ENCODE peak calls at places on chromosomes 6 and 20, in seven cellular contexts. One of them, this sample, is unnamed.

GRCh38 chr20:31839782-31840487 is 5.5 kb downstream of the FOXS1 start:
- DNase-seq in fibroblast of lung: no peak
- DNase-seq in fibroblast of mammary gland: peak; percentile 14
- DNase-seq in A549: no peak
- DNase-seq in stomach: no peak
- DNase-seq in cardiac fibroblast: peak; percentile 43
- DNase-seq in progenitor cell of endocrine pancreas: no peak
- DNase-seq in this sample: no peak

GRCh38 chr20:40489886-40490285 is 199.2 kb downstream of the MAFB start:
- DNase-seq in fibroblast of lung: no peak
- DNase-seq in fibroblast of mammary gland: peak; percentile 50
- DNase-seq in cardiac fibroblast: peak; percentile 74
- DNase-seq in A549: no peak
- DNase-seq in progenitor cell of endocrine pancreas: no peak
- DNase-seq in stomach: no peak
- DNase-seq in this sample: peak; percentile 35

GRCh38 chr20:16864958-16865357 is 116.8 kb downstream of the OTOR start:
- DNase-seq in stomach: no peak
- DNase-seq in cardiac fibroblast: no peak
- DNase-seq in fibroblast of lung: no peak
- DNase-seq in A549: no peak
- DNase-seq in fibroblast of mammary gland: no peak
- DNase-seq in progenitor cell of endocrine pancreas: no peak
- DNase-seq in this sample: no peak

GRCh38 chr20:40535816-40536215 is 153.2 kb downstream of the MAFB start:
- DNase-seq in progenitor cell of endocrine pancreas: no peak
- DNase-seq in cardiac fibroblast: no peak
- DNase-seq in A549: no peak
- DNase-seq in stomach: no peak
- DNase-seq in fibroblast of lung: no peak
- DNase-seq in fibroblast of mammary gland: peak; percentile 28
- DNase-seq in this sample: no peak

GRCh38 chr20:36035720-36036119 is 67.3 kb downstream of the CNBD2 start:
- DNase-seq in fibroblast of mammary gland: peak; percentile 17
- DNase-seq in A549: no peak
- DNase-seq in stomach: no peak
- DNase-seq in fibroblast of lung: no peak
- DNase-seq in cardiac fibroblast: no peak
- DNase-seq in progenitor cell of endocrine pancreas: no peak
- DNase-seq in this sample: peak; percentile 26

GRCh38 chr6:43436577-43437282 is 9.4 kb downstream of the ABCC10 start:
- DNase-seq in cardiac fibroblast: peak; percentile 88
- DNase-seq in stomach: peak; percentile 50
- DNase-seq in fibroblast of lung: peak; percentile 96
- DNase-seq in A549: peak; percentile 48
- DNase-seq in progenitor cell of endocrine pancreas: no peak
- DNase-seq in fibroblast of mammary gland: peak; percentile 86
- DNase-seq in this sample: peak; percentile 89

GRCh38 chr20:63736893-63737689 is 627 bp downstream of the LIME1 start:
- DNase-seq in fibroblast of lung: no peak
- DNase-seq in progenitor cell of endocrine pancreas: no peak
- DNase-seq in A549: no peak
- DNase-seq in fibroblast of mammary gland: no peak
- DNase-seq in stomach: no peak
- DNase-seq in cardiac fibroblast: no peak
- DNase-seq in this sample: no peak

GRCh38 chr6:137819740-137820139 is 47.3 kb upstream of the TNFAIP3 start:
- DNase-seq in stomach: no peak
- DNase-seq in A549: no peak
- DNase-seq in fibroblast of mammary gland: no peak
- DNase-seq in cardiac fibroblast: peak; percentile 41
- DNase-seq in fibroblast of lung: no peak
- DNase-seq in progenitor cell of endocrine pancreas: no peak
- DNase-seq in this sample: no peak

GRCh38 chr6:39051399-39052122 is 3.0 kb downstream of the GLP1R start:
- DNase-seq in A549: no peak
- DNase-seq in cardiac fibroblast: no peak
- DNase-seq in progenitor cell of endocrine pancreas: no peak
- DNase-seq in fibroblast of lung: no peak
- DNase-seq in stomach: no peak
- DNase-seq in fibroblast of mammary gland: no peak
- DNase-seq in this sample: peak; percentile 78

GRCh38 chr20:54017846-54018245 is 52.5 kb downstream of the BCAS1 start:
- DNase-seq in A549: no peak
- DNase-seq in cardiac fibroblast: no peak
- DNase-seq in stomach: no peak
- DNase-seq in fibroblast of mammary gland: no peak
- DNase-seq in progenitor cell of endocrine pancreas: no peak
- DNase-seq in fibroblast of lung: no peak
- DNase-seq in this sample: no peak

GRCh38 chr6:131136021-131136847 is 967 bp downstream of the AKAP7 start:
- DNase-seq in progenitor cell of endocrine pancreas: no peak
- DNase-seq in stomach: no peak
- DNase-seq in fibroblast of mammary gland: peak; percentile 62
- DNase-seq in cardiac fibroblast: peak; percentile 62
- DNase-seq in A549: peak; percentile 18
- DNase-seq in fibroblast of lung: peak; percentile 67
- DNase-seq in this sample: no peak

GRCh38 chr6:35044771-35045275 is 96.3 kb downstream of the TCP11 start:
- DNase-seq in cardiac fibroblast: peak; percentile 61
- DNase-seq in A549: no peak
- DNase-seq in fibroblast of mammary gland: peak; percentile 38
- DNase-seq in progenitor cell of endocrine pancreas: no peak
- DNase-seq in stomach: no peak
- DNase-seq in fibroblast of lung: no peak
- DNase-seq in this sample: no peak

GRCh38 chr6:52552278-52552643 is 24.6 kb downstream of the TRAM2 start:
- DNase-seq in stomach: no peak
- DNase-seq in progenitor cell of endocrine pancreas: no peak
- DNase-seq in A549: no peak
- DNase-seq in fibroblast of lung: no peak
- DNase-seq in cardiac fibroblast: no peak
- DNase-seq in fibroblast of mammary gland: no peak
- DNase-seq in this sample: no peak

GRCh38 chr20:63735859-63736718 is at the start of gene LIME1:
- DNase-seq in cardiac fibroblast: no peak
- DNase-seq in progenitor cell of endocrine pancreas: no peak
- DNase-seq in fibroblast of lung: no peak
- DNase-seq in stomach: peak; percentile 71
- DNase-seq in fibroblast of mammary gland: no peak
- DNase-seq in A549: no peak
- DNase-seq in this sample: no peak

GRCh38 chr6:32169211-32169610 is 4.8 kb downstream of the EGFL8 start:
- DNase-seq in A549: no peak
- DNase-seq in stomach: no peak
- DNase-seq in cardiac fibroblast: no peak
- DNase-seq in fibroblast of lung: no peak
- DNase-seq in fibroblast of mammary gland: no peak
- DNase-seq in progenitor cell of endocrine pancreas: no peak
- DNase-seq in this sample: no peak

GRCh38 chr6:159983641-159984080 is 14.8 kb downstream of the IGF2R start:
- DNase-seq in fibroblast of mammary gland: peak; percentile 42
- DNase-seq in fibroblast of lung: no peak
- DNase-seq in stomach: no peak
- DNase-seq in A549: no peak
- DNase-seq in progenitor cell of endocrine pancreas: no peak
- DNase-seq in cardiac fibroblast: no peak
- DNase-seq in this sample: no peak

GRCh38 chr20:51767867-51768758 is at the start of gene ATP9A:
- DNase-seq in fibroblast of mammary gland: no peak
- DNase-seq in progenitor cell of endocrine pancreas: peak; percentile 19
- DNase-seq in cardiac fibroblast: peak; percentile 19
- DNase-seq in A549: no peak
- DNase-seq in fibroblast of lung: peak; percentile 21
- DNase-seq in stomach: peak; percentile 45
- DNase-seq in this sample: peak; percentile 53

GRCh38 chr20:5844063-5844681 is 94.0 kb downstream of the SHLD1 start:
- DNase-seq in fibroblast of lung: peak; percentile 33
- DNase-seq in stomach: no peak
- DNase-seq in fibroblast of mammary gland: peak; percentile 73
- DNase-seq in cardiac fibroblast: peak; percentile 31
- DNase-seq in progenitor cell of endocrine pancreas: no peak
- DNase-seq in A549: peak; percentile 96
- DNase-seq in this sample: no peak

DNA sequence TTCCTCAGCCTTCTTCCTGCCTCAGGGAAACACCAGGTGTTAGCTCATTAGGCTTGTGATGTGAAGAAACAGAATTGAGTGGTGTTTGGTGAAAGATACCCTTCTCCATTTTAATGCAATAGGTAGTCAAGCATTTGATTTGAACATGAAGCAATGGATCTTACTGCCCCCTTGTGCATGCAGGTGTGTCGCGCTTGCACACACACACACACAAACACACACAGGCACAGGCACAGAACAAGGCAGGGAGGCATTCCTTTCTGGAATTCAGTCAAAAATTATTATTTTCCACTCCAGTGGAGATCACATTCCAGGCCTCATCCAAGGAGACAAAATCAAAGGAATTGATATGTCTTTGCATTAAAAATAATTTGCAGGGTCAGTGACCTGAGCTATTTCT is 667.0 kb upstream of the MARCKS start:
- DNase-seq in fibroblast of mammary gland: peak; percentile 23
- DNase-seq in stomach: no peak
- DNase-seq in fibroblast of lung: peak; percentile 11
- DNase-seq in cardiac fibroblast: no peak
- DNase-seq in progenitor cell of endocrine pancreas: no peak
- DNase-seq in A549: no peak
- DNase-seq in this sample: no peak
- TF ChIP-seq CTCF in fibroblast of mammary gland: peak; percentile 27
- TF ChIP-seq CTCF in stomach: no peak
- TF ChIP-seq CTCF in fibroblast of lung: no peak
- TF ChIP-seq CTCF in cardiac fibroblast: peak; percentile 2
- TF ChIP-seq CTCF in progenitor cell of endocrine pancreas: no peak
- TF ChIP-seq CTCF in A549: no peak
- TF ChIP-seq CTCF in this sample: no peak

DNA sequence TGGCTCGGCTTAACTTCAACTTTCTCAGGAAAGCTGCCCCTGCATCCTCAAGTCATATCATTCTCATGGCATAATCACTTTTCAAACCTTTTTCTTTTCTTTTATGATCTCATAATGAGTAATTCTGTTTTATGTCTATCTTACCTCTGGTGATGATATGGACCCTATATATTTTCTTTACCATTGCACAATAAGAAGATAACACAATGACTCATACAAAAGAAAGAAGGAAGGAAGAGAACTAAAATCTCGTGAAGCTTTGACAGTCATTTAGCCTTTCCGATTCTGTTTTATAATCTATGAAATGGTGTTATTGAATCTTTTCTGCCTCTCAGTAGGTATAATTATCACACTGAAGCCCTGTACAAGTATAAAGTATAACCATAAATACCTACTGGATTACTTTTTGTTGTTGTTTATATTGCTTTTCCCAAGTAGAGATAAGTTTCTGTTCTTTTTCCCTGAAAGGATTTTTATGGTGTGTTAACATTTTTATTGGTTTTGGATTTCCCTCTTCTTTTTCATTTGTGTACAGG is 300.8 kb downstream of the LAMA2 start:
- DNase-seq in fibroblast of lung: peak; percentile 50
- DNase-seq in cardiac fibroblast: peak; percentile 64
- DNase-seq in stomach: no peak
- DNase-seq in progenitor cell of endocrine pancreas: no peak
- DNase-seq in A549: no peak
- DNase-seq in fibroblast of mammary gland: peak; percentile 61
- DNase-seq in this sample: no peak
- TF ChIP-seq CTCF in fibroblast of lung: no peak
- TF ChIP-seq CTCF in cardiac fibroblast: no peak
- TF ChIP-seq CTCF in stomach: no peak
- TF ChIP-seq CTCF in progenitor cell of endocrine pancreas: no peak
- TF ChIP-seq CTCF in A549: no peak
- TF ChIP-seq CTCF in fibroblast of mammary gland: no peak
- TF ChIP-seq CTCF in this sample: no peak

DNA sequence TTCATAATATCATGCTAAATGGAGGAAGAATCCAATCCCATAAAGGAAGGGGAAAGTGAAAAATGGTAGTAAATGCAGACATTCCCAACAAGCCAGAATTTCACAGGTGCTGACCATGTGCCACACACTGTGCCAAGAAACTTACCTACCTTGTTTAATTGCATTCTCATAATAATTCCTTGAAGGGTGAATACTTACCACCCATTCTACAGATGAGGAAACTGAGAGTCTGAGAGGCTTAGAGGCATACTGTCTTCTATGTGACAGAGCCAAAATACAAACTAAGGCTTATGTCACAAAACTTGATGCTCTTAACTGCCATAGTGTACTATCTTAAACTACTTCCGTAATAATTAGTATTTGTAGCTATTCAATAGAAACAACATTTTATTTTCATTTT is 454.7 kb downstream of the UTRN start:
- DNase-seq in cardiac fibroblast: no peak
- DNase-seq in fibroblast of lung: no peak
- DNase-seq in A549: no peak
- DNase-seq in stomach: no peak
- DNase-seq in fibroblast of mammary gland: no peak
- DNase-seq in progenitor cell of endocrine pancreas: no peak
- DNase-seq in this sample: no peak
- TF ChIP-seq CTCF in cardiac fibroblast: no peak
- TF ChIP-seq CTCF in fibroblast of lung: no peak
- TF ChIP-seq CTCF in A549: no peak
- TF ChIP-seq CTCF in stomach: no peak
- TF ChIP-seq CTCF in fibroblast of mammary gland: no peak
- TF ChIP-seq CTCF in progenitor cell of endocrine pancreas: no peak
- TF ChIP-seq CTCF in this sample: no peak

GRCh38 chr20:62336775-62337557 is 30.1 kb downstream of the LAMA5 start:
- DNase-seq in cardiac fibroblast: no peak
- DNase-seq in fibroblast of lung: no peak
- DNase-seq in A549: no peak
- DNase-seq in progenitor cell of endocrine pancreas: no peak
- DNase-seq in stomach: no peak
- DNase-seq in fibroblast of mammary gland: no peak
- DNase-seq in this sample: no peak
- TF ChIP-seq CTCF in cardiac fibroblast: no peak
- TF ChIP-seq CTCF in fibroblast of lung: no peak
- TF ChIP-seq CTCF in A549: no peak
- TF ChIP-seq CTCF in progenitor cell of endocrine pancreas: no peak
- TF ChIP-seq CTCF in stomach: no peak
- TF ChIP-seq CTCF in fibroblast of mammary gland: no peak
- TF ChIP-seq CTCF in this sample: no peak

GRCh38 chr20:22684763-22685443 is 100.5 kb upstream of the FOXA2 start:
- DNase-seq in progenitor cell of endocrine pancreas: no peak
- DNase-seq in A549: no peak
- DNase-seq in fibroblast of mammary gland: peak; percentile 6
- DNase-seq in cardiac fibroblast: peak; percentile 8
- DNase-seq in stomach: no peak
- DNase-seq in fibroblast of lung: no peak
- DNase-seq in this sample: no peak
- TF ChIP-seq CTCF in progenitor cell of endocrine pancreas: peak; percentile 15
- TF ChIP-seq CTCF in A549: peak; percentile 36
- TF ChIP-seq CTCF in fibroblast of mammary gland: no peak
- TF ChIP-seq CTCF in cardiac fibroblast: no peak
- TF ChIP-seq CTCF in stomach: no peak
- TF ChIP-seq CTCF in fibroblast of lung: no peak
- TF ChIP-seq CTCF in this sample: no peak

GRCh38 chr6:51350308-51350904 is 531.7 kb downstream of the TFAP2B start:
- DNase-seq in cardiac fibroblast: peak; percentile 3
- DNase-seq in A549: no peak
- DNase-seq in progenitor cell of endocrine pancreas: no peak
- DNase-seq in fibroblast of lung: no peak
- DNase-seq in fibroblast of mammary gland: peak; percentile 12
- DNase-seq in stomach: no peak
- DNase-seq in this sample: no peak
- TF ChIP-seq CTCF in cardiac fibroblast: no peak
- TF ChIP-seq CTCF in A549: no peak
- TF ChIP-seq CTCF in progenitor cell of endocrine pancreas: peak; percentile 64
- TF ChIP-seq CTCF in fibroblast of lung: no peak
- TF ChIP-seq CTCF in fibroblast of mammary gland: peak; percentile 20
- TF ChIP-seq CTCF in stomach: no peak
- TF ChIP-seq CTCF in this sample: peak; percentile 27